ENCODE peak calls at places on chromosome 19, in seven cellular contexts. D, B, Q, M, G, F and C are unnamed samples.

GRCh38 chr19:45362291-45362690 is 8.1 kb downstream of the ERCC2 start:
- DNase-seq in Q (no peak), M (no peak), B (no peak), F (no peak), G (no peak), D (no peak), C (no peak)

GRCh38 chr19:5144545-5145179 is 175.7 kb downstream of the KDM4B start:
- DNase-seq in B (no peak), G (no peak), M (no peak), Q (no peak), D (no peak), F (no peak), C (no peak)

GRCh38 chr19:47526798-47527197 is 11.9 kb upstream of the NAPA start:
- DNase-seq in D (no peak), G (no peak), M (no peak), Q (no peak), F (no peak), B (no peak), C (no peak)

GRCh38 chr19:39402417-39403297 is 4.0 kb upstream of the ZFP36 start:
- DNase-seq in D (peak; percentile 93), G (peak; percentile 71), F (no peak), Q (peak; percentile 96), B (peak; percentile 96), M (peak; percentile 91), C (peak; percentile 94)

GRCh38 chr19:24140099-24140498 is 53.1 kb downstream of the ZNF254 start:
- DNase-seq in G (peak; percentile 89), F (no peak), Q (peak; percentile 40), D (peak; percentile 96), B (peak; percentile 28), M (no peak), C (peak; percentile 94)

GRCh38 chr19:33872445-33873320 is 76.0 kb downstream of the KCTD15 start:
- DNase-seq in M (no peak), Q (no peak), D (no peak), F (no peak), B (no peak), G (no peak), C (no peak)

GRCh38 chr19:16098416-16098768 is 13.3 kb upstream of the RAB8A start:
- DNase-seq in M (no peak), F (no peak), B (no peak), D (no peak), G (no peak), Q (no peak), C (no peak)

GRCh38 chr19:46849610-46850009 is 1.0 kb downstream of the AP2S1 start:
- DNase-seq in B (peak; percentile 76), F (no peak), M (no peak), G (no peak), D (no peak), Q (peak; percentile 56), C (no peak)

GRCh38 chr19:17246681-17247425 is 1.1 kb upstream of the NR2F6 start:
- DNase-seq in G (no peak), B (peak; percentile 87), F (no peak), Q (peak; percentile 59), M (no peak), D (peak; percentile 23), C (no peak)

GRCh38 chr19:37953576-37954303 is 46.7 kb downstream of the SIPA1L3 start:
- DNase-seq in F (no peak), M (no peak), B (no peak), Q (peak; percentile 47), D (no peak), G (peak; percentile 19), C (peak; percentile 59)

GRCh38 chr19:14542721-14543328 is 13.4 kb downstream of the TECR start:
- DNase-seq in D (no peak), G (no peak), M (peak; percentile 28), B (peak; percentile 47), F (no peak), Q (peak; percentile 77), C (no peak)

GRCh38 chr19:29576043-29576442 is 30.0 kb upstream of the POP4 start:
- DNase-seq in M (peak; percentile 28), G (no peak), B (no peak), D (peak; percentile 10), Q (peak; percentile 23), F (no peak), C (no peak)

GRCh38 chr19:46727036-46727501 is 10.2 kb upstream of the PRKD2 start:
- DNase-seq in Q (no peak), F (no peak), G (no peak), D (no peak), M (no peak), B (no peak), C (no peak)

GRCh38 chr19:18683109-18683954 is at the start of gene CRTC1:
- DNase-seq in Q (peak; percentile 95), F (peak; percentile 46), G (peak; percentile 93), M (peak; percentile 83), B (peak; percentile 82), D (peak; percentile 79), C (peak; percentile 84)

GRCh38 chr19:15280048-15280725 is 47.9 kb upstream of the EPHX3 start:
- DNase-seq in Q (peak; percentile 58), B (peak; percentile 38), D (peak; percentile 71), M (no peak), G (peak; percentile 56), F (no peak), C (peak; percentile 88)

GRCh38 chr19:54660306-54660705 is 2.5 kb upstream of the LILRB4 start:
- DNase-seq in D (no peak), B (no peak), G (no peak), M (no peak), F (no peak), Q (no peak), C (no peak)

GRCh38 chr19:45395524-45396388 is 9.1 kb downstream of the PPP1R13L start:
- DNase-seq in F (no peak), Q (no peak), M (peak; percentile 86), D (no peak), G (no peak), B (no peak), C (no peak)

GRCh38 chr19:47650695-47651094 is 41.8 kb downstream of the BICRA start:
- DNase-seq in Q (no peak), B (no peak), G (no peak), F (no peak), M (no peak), D (no peak), C (no peak)

GRCh38 chr19:18710986-18711751 is 27.7 kb downstream of the CRTC1 start:
- DNase-seq in G (no peak), Q (peak; percentile 4), D (peak; percentile 78), M (no peak), B (no peak), F (no peak), C (peak; percentile 87)

GRCh38 chr19:10000171-10000826 is 10.0 kb downstream of the COL5A3 start:
- DNase-seq in M (peak; percentile 87), D (peak; percentile 70), Q (peak; percentile 79), G (peak; percentile 81), B (peak; percentile 66), F (peak; percentile 44), C (peak; percentile 49)

GRCh38 chr19:46383171-46383815 is 30.1 kb downstream of the CCDC8 start:
- DNase-seq in Q (no peak), F (no peak), D (no peak), B (no peak), M (peak; percentile 20), G (no peak), C (no peak)

GRCh38 chr19:38932425-38933179 is 1.9 kb downstream of the MRPS12 start:
- DNase-seq in B (peak; percentile 59), D (peak; percentile 44), G (peak; percentile 6), Q (peak; percentile 65), M (peak; percentile 54), F (no peak), C (peak; percentile 50)

GRCh38 chr19:48815870-48816501 is 5.2 kb upstream of the BCAT2 start:
- DNase-seq in Q (no peak), F (no peak), M (no peak), D (peak; percentile 43), G (no peak), B (peak; percentile 33), C (no peak)

GRCh38 chr19:43784251-43784980 is 3.6 kb upstream of the KCNN4 start:
- DNase-seq in M (peak; percentile 50), B (peak; percentile 88), D (peak; percentile 85), G (peak; percentile 87), Q (peak; percentile 92), F (no peak), C (peak; percentile 87)

GRCh38 chr19:31350693-31351211 is 1.5 kb upstream of the TSHZ3 start:
- DNase-seq in G (peak; percentile 22), D (peak; percentile 56), F (no peak), M (peak; percentile 43), Q (peak; percentile 87), B (peak; percentile 67), C (peak; percentile 63)
- H2AFZ ChIP-seq in G (peak overlapping the region; percentile 89), D (peak overlapping the region; percentile 91), F (no peak overlapping the region), M (no peak overlapping the region), Q (peak overlapping the region; percentile 87), B (peak overlapping the region; percentile 8), C (peak overlapping the region; percentile 23)

DNA sequence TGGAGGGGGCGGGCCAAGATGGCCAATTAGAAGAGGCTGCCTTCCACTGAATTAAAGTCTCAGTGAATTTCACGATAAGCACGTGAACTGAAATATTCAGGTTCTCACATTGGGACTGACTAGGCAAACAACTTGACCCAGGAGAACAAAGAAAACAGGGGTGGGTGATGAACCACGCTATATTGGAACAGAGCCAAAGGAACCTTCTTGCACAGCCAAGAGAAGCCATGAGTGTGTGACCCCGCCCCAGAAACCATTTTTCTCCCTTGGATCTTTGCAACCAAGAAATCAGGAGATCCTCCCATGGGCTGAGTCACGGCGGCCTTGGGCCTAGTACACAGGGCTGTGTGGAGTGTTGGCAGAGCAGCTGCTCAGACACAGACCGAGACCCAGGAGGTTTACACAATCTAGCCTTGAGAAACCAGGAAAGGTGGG is 36.8 kb downstream of the ERICH4 start:
- DNase-seq in F (no peak), G (no peak), D (no peak), B (no peak), M (no peak), Q (no peak), C (no peak)
- H2AFZ ChIP-seq in F (no peak overlapping the region), G (no peak overlapping the region), D (no peak overlapping the region), B (no peak overlapping the region), M (no peak overlapping the region), Q (no peak overlapping the region), C (no peak overlapping the region)

GRCh38 chr19:52217576-52217975 is 27.7 kb downstream of the PPP2R1A start:
- DNase-seq in Q (no peak), M (no peak), B (no peak), F (no peak), G (no peak), D (no peak), C (no peak)

GRCh38 chr19:52221831-52222375 is 32.1 kb downstream of the PPP2R1A start:
- DNase-seq in G (no peak), D (peak; percentile 35), M (no peak), B (no peak), F (no peak), Q (peak; percentile 69), C (no peak)

GRCh38 chr19:52224211-52224610 is 34.4 kb downstream of the PPP2R1A start:
- DNase-seq in G (no peak), F (no peak), D (no peak), Q (no peak), M (no peak), B (no peak), C (no peak)

GRCh38 chr19:52219611-52220010 is 29.8 kb downstream of the PPP2R1A start:
- DNase-seq in D (no peak), M (no peak), B (no peak), F (no peak), Q (no peak), G (no peak), C (no peak)

GRCh38 chr19:52221031-52221430 is 31.2 kb downstream of the PPP2R1A start:
- DNase-seq in B (no peak), D (no peak), M (no peak), G (no peak), Q (no peak), F (no peak), C (no peak)
- H2AFZ ChIP-seq in B (no peak overlapping the region), D (no peak overlapping the region), M (no peak overlapping the region), G (no peak overlapping the region), Q (no peak overlapping the region), F (no peak overlapping the region), C (no peak overlapping the region)

GRCh38 chr19:42010245-42011126 is 16.5 kb upstream of the ATP1A3 start:
- DNase-seq in M (no peak), G (no peak), Q (peak; percentile 58), D (peak; percentile 60), F (no peak), B (peak; percentile 27), C (peak; percentile 81)
- H2AFZ ChIP-seq in M (no peak overlapping the region), G (no peak overlapping the region), Q (peak overlapping the region; percentile 63), D (no peak overlapping the region), F (no peak overlapping the region), B (no peak overlapping the region), C (no peak overlapping the region)